ENCODE peak calls at places on chromosome 15, in six cellular contexts. S is mesenteric fat pad; U is frontal cortex; O is stimulated activated CD4-positive, alpha-beta T cell treated with anti-CD3 and anti-CD28 coated beads, Interleukin-1b, Interleukin-23, amount 100 ng/mL, for 4 hours; I is mesothelial cell of epicardium; M is cerebellar cortex. G is an unnamed sample.

GRCh38 chr15:83846847-83847246 is 192.9 kb downstream of the ADAMTSL3 start:
- DNase-seq in U (no peak), I (no peak), O (no peak), S (no peak), M (no peak), G (no peak)

GRCh38 chr15:89947338-89947829 is 34.6 kb upstream of the ARPIN start:
- DNase-seq in O (no peak), M (no peak), I (no peak), S (no peak), U (no peak), G (no peak)

GRCh38 chr15:63870403-63871209 is 36.9 kb upstream of the HERC1 start:
- DNase-seq in S (peak; percentile 75), U (no peak), I (peak; percentile 66), M (peak; percentile 37), O (no peak), G (no peak)

GRCh38 chr15:64452988-64453688 is 7.2 kb upstream of the ZNF609 start:
- DNase-seq in U (no peak), O (no peak), I (no peak), M (peak; percentile 78), S (no peak), G (no peak)

GRCh38 chr15:96807361-96807760 is 476.9 kb downstream of the NR2F2 start:
- DNase-seq in O (no peak), U (no peak), S (no peak), M (no peak), I (no peak), G (no peak)

GRCh38 chr15:91521996-91522395 is 331.5 kb upstream of the SLCO3A1 start:
- DNase-seq in O (no peak), I (no peak), M (no peak), S (no peak), U (no peak), G (no peak)

GRCh38 chr15:67066041-67067021 is 929 bp downstream of the SMAD3 start:
- DNase-seq in M (no peak), O (no peak), I (peak; percentile 55), U (peak; percentile 48), S (no peak), G (peak; percentile 57)

GRCh38 chr15:28919201-28919627 is 33.4 kb downstream of the APBA2 start:
- DNase-seq in M (no peak), O (no peak), S (no peak), I (no peak), U (no peak), G (peak; percentile 69)

GRCh38 chr15:31024979-31025378 is 33.6 kb upstream of the MTMR10 start:
- DNase-seq in I (no peak), M (no peak), U (no peak), S (no peak), O (no peak), G (no peak)

GRCh38 chr15:73944161-73945099 is 18.2 kb downstream of the LOXL1 start:
- DNase-seq in S (no peak), U (no peak), I (no peak), M (no peak), O (no peak), G (no peak)

GRCh38 chr15:31373970-31374369 is 47.3 kb downstream of the KLF13 start:
- DNase-seq in U (no peak), S (no peak), I (no peak), O (no peak), M (no peak), G (no peak)

GRCh38 chr15:80580536-80581260 is 114.4 kb upstream of the ABHD17C start:
- DNase-seq in S (no peak), U (no peak), O (no peak), M (no peak), I (no peak), G (no peak)

GRCh38 chr15:81295466-81296145 is 28.3 kb downstream of the STARD5 start:
- DNase-seq in I (no peak), S (no peak), O (no peak), U (no peak), M (no peak), G (peak; percentile 41)

GRCh38 chr15:71093089-71094024 is 21.9 kb upstream of the THSD4 start:
- DNase-seq in S (no peak), U (no peak), M (no peak), O (no peak), I (no peak), G (no peak)

GRCh38 chr15:101020451-101020850 is 101.3 kb downstream of the LRRK1 start:
- DNase-seq in M (no peak), I (no peak), O (no peak), S (no peak), U (no peak), G (no peak)

GRCh38 chr15:35445891-35446290 is 100.1 kb downstream of the DPH6 start:
- DNase-seq in S (no peak), M (no peak), O (no peak), I (no peak), U (no peak), G (no peak)

GRCh38 chr15:56736881-56737707 is 3.8 kb upstream of the ZNF280D start:
- DNase-seq in S (no peak), O (no peak), M (no peak), U (no peak), I (no peak), G (no peak)

GRCh38 chr15:64180235-64180824 is 17.5 kb upstream of the PPIB start:
- DNase-seq in U (no peak), O (no peak), M (no peak), S (no peak), I (no peak), G (no peak)

GRCh38 chr15:96160800-96161199 is 169.7 kb upstream of the NR2F2 start:
- DNase-seq in I (no peak), O (no peak), U (no peak), S (no peak), M (no peak), G (no peak)

GRCh38 chr15:92048739-92049138 is 195.2 kb downstream of the SLCO3A1 start:
- DNase-seq in U (no peak), M (no peak), O (no peak), S (no peak), I (no peak), G (no peak)

GRCh38 chr15:42286445-42287029 is 13.3 kb upstream of the TMEM87A start:
- DNase-seq in U (no peak), O (no peak), M (no peak), S (no peak), I (no peak), G (no peak)

GRCh38 chr15:82646250-82647044 is 716 bp downstream of the CPEB1 start:
- DNase-seq in M (no peak), S (no peak), U (peak; percentile 31), I (no peak), O (no peak), G (peak; percentile 21)

GRCh38 chr15:67551207-67551743 is 8.8 kb downstream of the MAP2K5 start:
- DNase-seq in S (no peak), U (no peak), I (no peak), O (no peak), M (no peak), G (no peak)